ENCODE peak calls at places on chromosomes 13 and 19, in six cellular contexts. X is H1, S is HepG2, G is K562, H is GM12878, W is HCT116. A is an unnamed sample.

GRCh38 chr19:38250821-38251563 is 5.2 kb downstream of the PPP1R14A start:
- DNase-seq in G (no peak), X (peak), S (peak), W (no peak), H (no peak), A (no peak)

GRCh38 chr13:21608961-21609360 is 5.0 kb upstream of the MICU2 start:
- DNase-seq in G (no peak), S (no peak), X (no peak), H (no peak), W (no peak), A (no peak)

GRCh38 chr19:53549354-53549753 is 11.4 kb downstream of the ZNF331 start:
- DNase-seq in X (no peak), S (no peak), W (no peak), H (no peak), G (no peak), A (no peak)

GRCh38 chr13:66950666-66951065 is 279.5 kb downstream of the PCDH9 start:
- DNase-seq in W (no peak), X (no peak), G (no peak), H (no peak), S (no peak), A (peak)

GRCh38 chr19:10450853-10451609 is 30.7 kb downstream of the PDE4A start:
- DNase-seq in S (no peak), X (peak), W (no peak), H (no peak), G (peak), A (peak)

GRCh38 chr19:37817180-37817911 is 38.0 kb upstream of the ZNF573 start:
- DNase-seq in W (no peak), X (peak), G (peak), S (no peak), H (no peak), A (peak)

GRCh38 chr19:14073925-14074838 is 1.6 kb downstream of the MISP3 start:
- DNase-seq in H (no peak), X (peak), S (no peak), W (no peak), G (peak), A (peak)

GRCh38 chr13:57740719-57741118 is 109.2 kb downstream of the PCDH17 start:
- DNase-seq in W (no peak), H (no peak), S (no peak), X (no peak), G (no peak), A (peak)

GRCh38 chr19:53432088-53432661 is 391 bp downstream of the ZNF761 start:
- DNase-seq in W (no peak), S (no peak), H (no peak), X (peak), G (peak), A (peak)

GRCh38 chr19:13091400-13092161 is 11.1 kb downstream of the LYL1 start:
- DNase-seq in X (peak), H (no peak), W (no peak), S (no peak), G (no peak), A (peak)

GRCh38 chr19:14101003-14101545 is 10.5 kb upstream of the SAMD1 start:
- DNase-seq in G (no peak), S (no peak), H (no peak), W (no peak), X (no peak), A (no peak)

GRCh38 chr19:6378498-6378897 is 2.8 kb upstream of the PSPN start:
- DNase-seq in H (no peak), W (no peak), S (no peak), X (no peak), G (no peak), A (no peak)

GRCh38 chr13:57631607-57632275 is at the start of gene PCDH17:
- DNase-seq in X (peak), W (no peak), H (no peak), G (no peak), S (no peak), A (peak)

GRCh38 chr19:40302224-40303011 is 17.3 kb upstream of the AKT2 start:
- DNase-seq in G (no peak), X (no peak), W (no peak), H (no peak), S (no peak), A (no peak)

GRCh38 chr13:28636078-28636477 is 22.9 kb upstream of the POMP start:
- DNase-seq in X (no peak), G (no peak), W (no peak), S (no peak), H (no peak), A (no peak)

GRCh38 chr19:55642153-55643002 is 1.1 kb upstream of the ZNF581 start:
- DNase-seq in H (no peak), X (peak), W (no peak), S (no peak), G (peak), A (peak)

GRCh38 chr19:54549224-54549623 is 24.4 kb upstream of the LILRA2 start:
- DNase-seq in H (no peak), S (no peak), G (no peak), W (no peak), X (no peak), A (no peak)

GRCh38 chr19:57872450-57872849 is 16.4 kb downstream of the ZNF814 start:
- DNase-seq in S (no peak), H (no peak), G (no peak), X (no peak), W (no peak), A (no peak)

GRCh38 chr13:91278888-91279287 is 68.6 kb upstream of the MIR17HG start:
- DNase-seq in W (no peak), S (no peak), H (no peak), G (no peak), X (no peak), A (no peak)

GRCh38 chr13:44819245-44819644 is 170.0 kb downstream of the NUFIP1 start:
- DNase-seq in W (peak), S (peak), G (no peak), H (no peak), X (no peak), A (no peak)

GRCh38 chr13:49436890-49437289 is 7.0 kb downstream of the CAB39L start:
- DNase-seq in G (no peak), H (no peak), W (no peak), S (no peak), X (no peak), A (no peak)

GRCh38 chr13:44380404-44381165 is 7.0 kb downstream of the SERP2 start:
- DNase-seq in S (no peak), H (no peak), W (no peak), X (no peak), G (no peak), A (no peak)

GRCh38 chr13:33284016-33284415 is 1.5 kb downstream of the STARD13 start:
- DNase-seq in S (no peak), G (no peak), X (no peak), H (no peak), W (no peak), A (no peak)

GRCh38 chr13:49782784-49783183 is 9.7 kb downstream of the KPNA3 start:
- DNase-seq in W (no peak), H (no peak), X (no peak), S (no peak), G (no peak), A (no peak)

GRCh38 chr19:45468159-45468651 is 409 bp downstream of the FOSB start:
- DNase-seq in X (peak), W (no peak), H (no peak), S (no peak), G (peak), A (no peak)

GRCh38 chr13:61170791-61171330 is 244.8 kb downstream of the PCDH20 start:
- DNase-seq in S (no peak), G (no peak), W (no peak), H (no peak), X (no peak), A (no peak)

GRCh38 chr13:76764916-76765315 is 121.3 kb downstream of the KCTD12 start:
- DNase-seq in W (no peak), X (no peak), H (no peak), G (no peak), S (no peak), A (no peak)

GRCh38 chr13:49386664-49387063 is 57.2 kb downstream of the CAB39L start:
- DNase-seq in H (no peak), G (no peak), X (no peak), W (no peak), S (no peak), A (no peak)

GRCh38 chr19:704447-704741 is 4.3 kb upstream of the PALM start:
- DNase-seq in H (no peak), G (no peak), X (no peak), W (no peak), S (no peak), A (no peak)

GRCh38 chr19:13120817-13121216 is 2.8 kb downstream of the NACC1 start:
- DNase-seq in H (no peak), G (no peak), X (no peak), S (no peak), W (no peak), A (no peak)

GRCh38 chr13:66794340-66795031 is 435.6 kb downstream of the PCDH9 start:
- DNase-seq in H (no peak), G (peak), X (no peak), S (no peak), W (no peak), A (no peak)

GRCh38 chr19:15025237-15025636 is 24.0 kb upstream of the CASP14 start:
- DNase-seq in W (no peak), X (no peak), S (peak), H (no peak), G (peak), A (peak)

GRCh38 chr19:1608414-1609391 is 3.4 kb upstream of the UQCR11 start:
- DNase-seq in S (no peak), G (no peak), X (no peak), H (no peak), W (no peak), A (peak)

GRCh38 chr13:33249066-33249465 is 36.5 kb downstream of the STARD13 start:
- DNase-seq in H (no peak), S (no peak), X (no peak), G (no peak), W (peak), A (no peak)

GRCh38 chr19:40671404-40671803 is 19.0 kb downstream of the NUMBL start:
- DNase-seq in G (no peak), S (no peak), X (no peak), H (no peak), W (no peak), A (no peak)

GRCh38 chr19:48292798-48293197 is 22.9 kb downstream of the ZNF114 start:
- DNase-seq in X (no peak), S (no peak), W (no peak), H (no peak), G (no peak), A (no peak)

GRCh38 chr13:77040076-77040475 is 13.1 kb upstream of the FBXL3 start:
- DNase-seq in H (no peak), S (no peak), W (no peak), G (no peak), X (no peak), A (no peak)

GRCh38 chr13:103104340-103104739 is 38.1 kb upstream of the SLC10A2 start:
- DNase-seq in G (no peak), H (no peak), X (peak), S (no peak), W (no peak), A (no peak)

GRCh38 chr13:114146629-114147028 is 14.2 kb upstream of the RASA3 start:
- DNase-seq in G (peak), X (peak), W (no peak), H (no peak), S (no peak), A (peak)
- H2AFZ ChIP-seq in G (no peak), X (no peak), W (no peak), H (no peak), S (no peak), A (no peak)

DNA sequence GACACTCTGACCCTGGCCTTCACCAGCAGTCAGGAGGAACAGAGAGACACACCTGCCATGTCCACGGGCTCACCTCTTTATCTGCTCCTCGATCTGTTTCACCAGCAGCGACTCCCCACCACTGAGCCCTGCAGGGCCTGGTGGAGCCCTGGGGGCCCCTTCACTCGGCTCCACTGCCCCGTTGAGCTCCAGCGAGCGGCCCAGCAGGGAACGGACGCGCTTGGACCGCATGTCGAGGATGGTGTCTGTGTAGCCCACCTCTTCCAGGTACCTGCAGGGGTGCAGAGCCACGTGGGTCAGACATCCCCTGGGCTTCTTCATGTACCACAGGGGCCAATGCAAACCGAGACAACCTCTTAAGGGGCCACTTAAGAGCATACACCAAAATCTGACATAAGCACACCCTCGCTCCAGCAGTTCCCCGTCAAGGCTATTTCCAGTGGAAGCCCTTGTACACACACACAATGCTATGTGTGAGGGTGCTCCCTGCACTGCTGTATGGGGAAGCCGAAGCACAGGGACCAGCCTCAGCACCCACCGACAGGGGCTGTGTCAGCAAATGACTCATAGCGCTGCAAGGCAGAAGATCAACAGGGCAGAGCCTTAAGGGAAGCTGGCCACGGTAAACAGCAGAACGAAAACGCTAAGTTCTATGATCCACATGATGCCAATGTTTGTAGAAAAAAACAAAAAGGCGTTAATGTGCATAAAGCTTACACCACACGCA is 12.7 kb upstream of the FKRP start:
- DNase-seq in X (no peak), W (no peak), G (no peak), H (no peak), S (no peak), A (no peak)
- TF ChIP-seq SIN3A in X (no peak), W (no peak), G (no peak), H (no peak), S (no peak), A (no peak)

DNA sequence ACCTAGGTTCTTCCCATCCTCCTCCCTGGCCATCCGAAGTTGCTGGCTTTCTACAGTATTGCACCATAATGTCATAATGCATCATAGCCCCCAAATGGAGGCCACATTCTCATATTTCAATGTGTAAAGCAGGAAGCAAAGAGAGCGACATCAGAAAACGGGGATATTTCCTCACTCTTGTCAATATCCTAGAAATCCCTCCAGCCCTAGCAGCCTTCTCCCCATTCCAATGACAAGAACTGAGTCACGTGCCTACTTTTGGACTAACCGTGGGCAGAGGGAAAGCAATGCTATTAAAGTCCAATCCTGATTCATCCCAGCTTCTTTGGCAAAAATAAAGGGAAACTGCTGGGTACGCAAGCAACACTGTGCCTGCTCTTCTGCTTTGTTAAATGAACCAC is 4.3 kb upstream of the RAP2A start:
- DNase-seq in X (no peak), W (no peak), G (no peak), S (no peak), H (no peak), A (no peak)
- H2AFZ ChIP-seq in X (no peak), W (no peak), G (peak), S (no peak), H (no peak), A (peak)

GRCh38 chr13:40080676-40081075 is 425.2 kb downstream of the COG6 start:
- DNase-seq in W (no peak), X (no peak), G (no peak), S (no peak), H (no peak), A (no peak)

GRCh38 chr13:40076765-40077362 is 421.4 kb downstream of the COG6 start:
- DNase-seq in W (no peak), S (no peak), H (no peak), X (no peak), G (no peak), A (no peak)

GRCh38 chr13:40082644-40083043 is 427.2 kb downstream of the COG6 start:
- DNase-seq in H (no peak), X (no peak), G (no peak), S (peak), W (no peak), A (no peak)

GRCh38 chr13:40077396-40078027 is 422.1 kb downstream of the COG6 start:
- DNase-seq in G (no peak), X (no peak), H (no peak), W (no peak), S (no peak), A (no peak)

DNA sequence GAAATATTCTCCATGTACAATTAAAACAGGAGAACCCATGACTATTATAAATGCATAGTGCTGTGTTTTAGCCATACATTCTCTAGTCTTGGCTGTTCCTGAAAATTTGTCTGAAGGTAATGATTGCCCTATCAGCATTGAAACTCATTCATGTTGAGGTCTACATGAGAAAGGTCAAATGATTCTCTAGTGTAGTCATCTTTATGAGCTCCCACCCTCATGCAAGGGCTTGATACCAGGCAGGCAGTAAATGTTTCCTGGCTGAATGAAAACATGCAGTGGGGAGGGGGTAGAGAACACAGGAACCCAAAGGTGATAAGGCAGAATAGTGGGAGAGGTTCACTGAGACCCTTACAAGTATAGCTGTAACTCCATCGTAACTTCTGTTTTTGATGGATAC is 424.3 kb downstream of the COG6 start:
- DNase-seq in H (no peak), S (no peak), G (no peak), W (no peak), X (no peak), A (no peak)
- TF ChIP-seq SIN3A in H (no peak), S (no peak), G (no peak), W (no peak), X (no peak), A (no peak)

GRCh38 chr13:51803422-51804294 is at the start of gene DHRS12:
- DNase-seq in S (peak), X (peak), H (peak), G (peak), W (peak), A (peak)

GRCh38 chr13:51803018-51803417 is 945 bp downstream of the DHRS12 start:
- DNase-seq in G (no peak), S (no peak), X (no peak), H (no peak), W (no peak), A (peak)

GRCh38 chr13:51801631-51802099 is 2.3 kb downstream of the DHRS12 start:
- DNase-seq in W (no peak), G (no peak), H (no peak), X (no peak), S (no peak), A (peak)

GRCh38 chr13:51804295-51805172 is 571 bp upstream of the DHRS12 start:
- DNase-seq in G (peak), X (no peak), H (no peak), W (no peak), S (no peak), A (peak)

GRCh38 chr13:51802601-51803000 is 1.4 kb downstream of the DHRS12 start:
- DNase-seq in H (no peak), W (no peak), G (no peak), S (no peak), X (no peak), A (no peak)
- H2AFZ ChIP-seq in H (peak), W (no peak), G (no peak), S (no peak), X (no peak), A (no peak)

DNA sequence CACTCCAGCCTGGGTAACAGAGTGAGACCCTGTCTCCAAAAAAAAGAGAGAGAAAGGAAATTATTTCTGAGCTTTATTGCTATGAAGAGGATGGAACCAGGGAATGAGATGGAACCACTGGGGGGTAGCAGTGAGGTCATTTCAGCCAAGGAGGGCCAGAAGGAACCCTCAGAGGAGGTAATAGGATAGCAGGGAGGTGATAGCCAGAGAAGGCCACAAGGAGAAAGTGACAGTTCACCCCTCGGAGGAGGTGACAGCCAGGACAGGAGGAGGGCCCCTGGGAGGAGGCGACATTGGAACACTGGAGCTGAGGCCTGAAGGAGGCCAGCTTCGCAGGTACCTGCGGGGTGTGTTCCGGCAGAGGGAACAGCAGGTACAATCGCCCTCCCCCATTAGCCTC is 695 bp upstream of the PGPEP1 start:
- DNase-seq in G (peak), W (no peak), S (no peak), H (no peak), X (peak), A (peak)
- TF ChIP-seq SIN3A in G (no peak), W (no peak), S (no peak), H (no peak), X (no peak), A (no peak)

GRCh38 chr13:111076156-111077013 is 38.7 kb upstream of the ARHGEF7 start:
- DNase-seq in X (no peak), S (no peak), W (no peak), H (no peak), G (no peak), A (no peak)
- H2AFZ ChIP-seq in X (peak), S (no peak), W (no peak), H (no peak), G (no peak), A (no peak)

GRCh38 chr13:42561752-42562467 is 12.0 kb upstream of the TNFSF11 start:
- DNase-seq in W (no peak), S (no peak), H (no peak), G (no peak), X (no peak), A (no peak)
- TF ChIP-seq SIN3A in W (no peak), S (no peak), H (no peak), G (no peak), X (no peak), A (no peak)